ENCODE peak calls at places on chromosomes 7 and 10, in four cellular contexts. T is GM12891, B is K562, U is GM12878. M is an unnamed sample.

GRCh38 chr7:31747553-31747952 is 60.5 kb downstream of the PPP1R17 start:
- DNase-seq in B (no peak), T (no peak), U (no peak), M (no peak)

GRCh38 chr7:39582536-39582935 is 16.3 kb downstream of the YAE1 start:
- DNase-seq in U (no peak), T (no peak), B (no peak), M (no peak)

GRCh38 chr7:24981544-24981951 is 1.6 kb upstream of the OSBPL3 start:
- DNase-seq in B (no peak), T (no peak), U (no peak), M (peak)

GRCh38 chr10:1189166-1190051 is 133.2 kb downstream of the WDR37 start:
- DNase-seq in B (no peak), U (no peak), T (no peak), M (no peak)

GRCh38 chr7:105521027-105521730 is 892 bp downstream of the PUS7 start:
- DNase-seq in T (peak), B (no peak), U (no peak), M (peak)

GRCh38 chr10:73161662-73162061 is 6.1 kb downstream of the ECD start:
- DNase-seq in U (no peak), T (no peak), B (no peak), M (no peak)

GRCh38 chr7:142188846-142189245 is 69.0 kb downstream of the PRSS58 start:
- DNase-seq in U (no peak), B (no peak), T (no peak), M (no peak)

GRCh38 chr10:14748471-14748870 is 26.2 kb downstream of the FAM107B start:
- DNase-seq in T (no peak), B (no peak), U (no peak), M (no peak)

GRCh38 chr7:116500071-116500853 is 724 bp downstream of the CAV2 start:
- DNase-seq in B (no peak), T (no peak), U (no peak), M (no peak)

GRCh38 chr7:18978108-18978495 is 139.3 kb downstream of the TWIST1 start:
- DNase-seq in T (no peak), U (no peak), B (no peak), M (no peak)

GRCh38 chr10:104291439-104291951 is 22.5 kb downstream of the GSTO2 start:
- DNase-seq in B (peak), T (peak), U (peak), M (peak)

GRCh38 chr10:77604941-77605351 is 32.7 kb downstream of the KCNMA1 start:
- DNase-seq in T (no peak), U (no peak), B (no peak), M (no peak)

GRCh38 chr7:80681272-80681885 is 42.9 kb downstream of the CD36 start:
- DNase-seq in U (no peak), T (peak), B (no peak), M (no peak)

GRCh38 chr10:76784076-76784475 is 853.5 kb downstream of the KCNMA1 start:
- DNase-seq in T (no peak), B (no peak), U (no peak), M (peak)

GRCh38 chr10:18472977-18473376 is 178.4 kb downstream of the NSUN6 start:
- DNase-seq in T (no peak), B (peak), U (no peak), M (no peak)

GRCh38 chr7:98802088-98802780 is 67.6 kb downstream of the TMEM130 start:
- DNase-seq in T (peak), B (peak), U (peak), M (peak)

GRCh38 chr7:7771452-7771851 is 53.0 kb upstream of the RPA3 start:
- DNase-seq in B (no peak), U (no peak), T (no peak), M (no peak)

GRCh38 chr7:70599446-70600190 is 532.3 kb upstream of the GALNT17 start:
- DNase-seq in B (no peak), T (no peak), U (no peak), M (no peak)

GRCh38 chr10:15405319-15405718 is 34.2 kb upstream of the FAM171A1 start:
- DNase-seq in T (no peak), U (no peak), B (no peak), M (no peak)

GRCh38 chr7:73770860-73771665 is 993 bp upstream of the CLDN3 start:
- DNase-seq in T (no peak), U (no peak), B (no peak), M (no peak)

GRCh38 chr7:17946591-17946990 is 6.3 kb upstream of the SNX13 start:
- DNase-seq in B (no peak), T (no peak), U (no peak), M (no peak)

GRCh38 chr7:145534301-145534700 is 582.3 kb upstream of the CNTNAP2 start:
- DNase-seq in B (no peak), T (no peak), U (no peak), M (no peak)

GRCh38 chr7:125149151-125149550 is 219.5 kb upstream of the POT1 start:
- DNase-seq in U (no peak), B (no peak), T (no peak), M (no peak)

GRCh38 chr10:127441350-127442219 is 107.5 kb upstream of the NPS start:
- DNase-seq in B (no peak), T (no peak), U (no peak), M (no peak)

GRCh38 chr7:159019111-159019510 is 125.6 kb downstream of the VIPR2 start:
- DNase-seq in B (no peak), T (no peak), U (no peak), M (no peak)

GRCh38 chr10:119333146-119333792 is 125.9 kb downstream of the GRK5 start:
- DNase-seq in T (no peak), U (no peak), B (no peak), M (no peak)

GRCh38 chr7:64602518-64602917 is 39.6 kb upstream of the ZNF680 start:
- DNase-seq in B (no peak), U (no peak), T (no peak), M (no peak)

GRCh38 chr10:23055424-23056191 is 39.8 kb upstream of the MSRB2 start:
- DNase-seq in U (no peak), B (no peak), T (no peak), M (no peak)

GRCh38 chr10:16828731-16829175 is 11.5 kb upstream of the RSU1 start:
- DNase-seq in T (no peak), B (no peak), U (no peak), M (no peak)

GRCh38 chr10:126872768-126873167 is 32.5 kb upstream of the DOCK1 start:
- DNase-seq in T (no peak), B (no peak), U (no peak), M (no peak)

GRCh38 chr7:90690159-90690858 is 94.2 kb downstream of the CDK14 start:
- DNase-seq in T (no peak), U (no peak), B (no peak), M (no peak)

GRCh38 chr10:101780818-101781654 is 2.2 kb downstream of the NPM3 start:
- DNase-seq in T (peak), U (peak), B (peak), M (peak)

GRCh38 chr7:129617178-129617577 is 5.7 kb downstream of the NRF1 start:
- DNase-seq in U (no peak), B (no peak), T (no peak), M (peak)

GRCh38 chr10:72462261-72462660 is 107.5 kb upstream of the DNAJB12 start:
- DNase-seq in B (no peak), T (no peak), U (no peak), M (no peak)

GRCh38 chr10:113557389-113558321 is 4.8 kb downstream of the HABP2 start:
- DNase-seq in B (peak), T (no peak), U (no peak), M (no peak)

GRCh38 chr10:124974131-124974530 is 32.2 kb downstream of the ZRANB1 start:
- DNase-seq in T (no peak), U (no peak), B (no peak), M (no peak)

GRCh38 chr10:28130267-28130666 is 131.4 kb upstream of the ODAD2 start:
- DNase-seq in T (no peak), B (no peak), U (no peak), M (no peak)

DNA sequence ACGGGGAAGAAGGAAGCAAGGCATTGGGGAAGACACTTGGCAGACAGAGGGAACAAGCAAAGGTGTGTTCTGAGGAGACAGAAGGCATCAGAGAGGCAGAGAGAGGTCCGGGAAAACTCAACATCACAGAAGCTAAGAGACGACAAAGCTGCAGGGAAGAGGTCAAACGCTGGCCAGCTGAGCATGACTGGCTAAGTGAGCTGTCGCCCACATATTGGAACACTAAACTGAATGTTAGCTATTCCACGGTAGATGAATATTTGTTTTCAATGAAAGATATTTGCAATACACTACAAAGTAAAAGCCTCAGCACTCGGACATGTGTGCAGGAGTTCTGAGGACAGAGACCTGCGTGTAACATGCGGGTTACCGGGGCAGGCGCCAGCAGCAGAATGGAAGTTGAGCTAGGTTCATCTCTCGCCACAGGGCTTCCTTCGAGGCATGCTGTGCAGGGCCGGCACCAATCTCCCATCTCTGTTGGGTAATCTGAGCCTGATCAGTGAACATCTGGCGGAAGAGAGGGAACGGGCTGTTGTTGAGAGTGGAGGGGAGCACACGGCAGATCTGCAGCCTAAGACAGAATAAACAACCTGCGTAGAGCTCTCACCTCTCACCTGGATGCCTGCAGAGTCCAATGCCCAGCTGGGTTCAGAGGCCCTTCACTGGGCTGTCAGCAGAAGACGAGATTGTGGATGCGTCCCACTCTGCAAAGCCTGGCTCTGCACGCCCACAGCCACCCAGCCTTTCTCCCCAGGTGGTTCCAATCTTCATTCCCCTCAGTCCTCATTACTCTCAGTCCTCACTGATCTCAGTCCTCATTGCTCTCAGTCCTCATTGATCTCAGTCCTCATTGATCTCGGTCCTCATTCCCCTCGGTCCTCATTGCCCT is 35.9 kb downstream of the INSIG1 start:
- DNase-seq in U (no peak), T (no peak), B (no peak), M (no peak)
- TF ChIP-seq SPI1 in U (no peak), T (no peak), B (no peak), M (no peak)

GRCh38 chr7:134660242-134660785 is 13.7 kb downstream of the BPGM start:
- DNase-seq in U (no peak), T (no peak), B (peak), M (no peak)
- TF ChIP-seq SPI1 in U (no peak), T (no peak), B (no peak), M (no peak)

GRCh38 chr7:2040201-2040892 is 192.4 kb downstream of the MAD1L1 start:
- DNase-seq in T (no peak), U (no peak), B (no peak), M (no peak)

GRCh38 chr7:2037805-2038635 is 194.7 kb downstream of the MAD1L1 start:
- DNase-seq in B (no peak), T (no peak), U (peak), M (no peak)

GRCh38 chr7:2040893-2041270 is 191.9 kb downstream of the MAD1L1 start:
- DNase-seq in B (no peak), U (no peak), T (no peak), M (no peak)

GRCh38 chr7:2037301-2037804 is 195.4 kb downstream of the MAD1L1 start:
- DNase-seq in U (no peak), B (no peak), T (no peak), M (no peak)

GRCh38 chr7:2038876-2039728 is 193.6 kb downstream of the MAD1L1 start:
- DNase-seq in U (no peak), T (no peak), B (no peak), M (no peak)
- TF ChIP-seq SPI1 in U (no peak), T (no peak), B (no peak), M (no peak)

DNA sequence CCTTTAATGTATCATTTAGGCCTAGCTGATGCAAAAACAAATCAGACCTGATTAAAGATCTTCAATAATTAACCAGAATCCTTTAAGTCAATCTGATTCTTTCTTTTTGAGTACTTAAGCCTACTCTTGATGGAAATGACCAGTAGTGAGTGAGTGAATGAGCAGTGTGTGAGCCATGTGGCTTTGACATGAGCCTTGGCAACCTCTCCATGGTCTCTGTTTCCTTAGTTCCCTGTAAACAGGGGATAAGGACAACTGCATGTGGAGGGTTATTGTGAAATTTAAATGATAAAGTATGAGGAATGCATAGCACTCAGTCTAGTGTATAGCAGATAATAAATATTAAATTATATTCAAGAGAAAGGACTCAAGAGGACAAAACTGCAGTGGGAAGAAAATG is 155.2 kb downstream of the BMPER start:
- DNase-seq in T (no peak), U (no peak), B (no peak), M (no peak)
- TF ChIP-seq SPI1 in T (no peak), U (no peak), B (no peak), M (no peak)

DNA sequence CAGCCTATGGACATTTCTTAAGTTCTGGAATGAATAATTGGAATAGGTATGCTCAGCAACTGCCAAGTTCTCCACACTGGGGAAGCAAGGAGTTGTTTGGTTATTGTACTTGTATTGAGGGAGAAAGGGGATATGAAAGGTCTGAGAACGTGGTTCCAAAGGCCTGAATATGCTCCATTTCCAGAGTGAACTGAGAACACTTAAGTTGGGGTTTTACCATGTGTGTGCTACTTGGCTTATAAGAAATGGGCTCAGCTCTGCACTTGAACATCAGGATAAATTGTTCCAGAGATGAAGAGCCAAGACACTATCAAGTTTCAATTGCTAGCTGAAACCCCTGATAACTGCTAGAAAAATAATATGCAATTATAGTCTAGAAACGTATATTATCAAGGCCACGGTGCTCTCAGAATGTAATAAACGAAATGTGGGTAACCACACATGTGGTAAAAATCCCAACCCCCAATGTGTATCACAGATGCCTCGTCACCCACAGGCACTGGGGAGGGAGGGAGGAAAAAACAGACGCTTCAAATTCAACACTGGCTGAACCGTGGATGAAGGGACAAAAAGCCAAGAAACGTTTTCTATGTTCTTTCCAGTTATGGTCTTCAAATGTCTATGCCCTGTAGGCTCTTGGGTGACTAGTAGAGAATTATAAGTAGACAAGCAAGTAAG is 16.3 kb downstream of the ELMO1 start:
- DNase-seq in B (no peak), T (no peak), U (no peak), M (no peak)
- TF ChIP-seq SPI1 in B (no peak), T (peak), U (no peak), M (no peak)

DNA sequence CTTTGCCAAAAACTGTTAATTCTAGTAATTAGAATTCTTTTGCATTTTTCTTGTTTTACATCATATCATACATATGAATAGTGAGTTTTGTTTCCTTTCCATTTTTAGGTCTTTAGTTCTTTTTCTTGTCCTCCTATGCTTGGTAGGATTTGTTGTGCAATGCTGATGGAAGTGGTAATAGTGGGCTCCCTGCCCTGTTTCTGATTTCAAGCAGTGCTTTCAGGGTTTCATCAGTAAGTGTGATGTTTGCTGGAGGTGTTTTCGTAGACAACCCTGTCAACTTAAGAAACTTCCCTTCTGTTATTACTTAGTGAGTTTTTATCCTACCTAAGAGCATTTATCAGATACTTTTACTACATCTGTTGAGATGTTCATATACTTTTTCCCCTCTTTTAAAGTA is 50.5 kb downstream of the CSGALNACT2 start:
- DNase-seq in T (no peak), B (no peak), U (no peak), M (no peak)
- TF ChIP-seq SPI1 in T (no peak), B (no peak), U (no peak), M (no peak)

DNA sequence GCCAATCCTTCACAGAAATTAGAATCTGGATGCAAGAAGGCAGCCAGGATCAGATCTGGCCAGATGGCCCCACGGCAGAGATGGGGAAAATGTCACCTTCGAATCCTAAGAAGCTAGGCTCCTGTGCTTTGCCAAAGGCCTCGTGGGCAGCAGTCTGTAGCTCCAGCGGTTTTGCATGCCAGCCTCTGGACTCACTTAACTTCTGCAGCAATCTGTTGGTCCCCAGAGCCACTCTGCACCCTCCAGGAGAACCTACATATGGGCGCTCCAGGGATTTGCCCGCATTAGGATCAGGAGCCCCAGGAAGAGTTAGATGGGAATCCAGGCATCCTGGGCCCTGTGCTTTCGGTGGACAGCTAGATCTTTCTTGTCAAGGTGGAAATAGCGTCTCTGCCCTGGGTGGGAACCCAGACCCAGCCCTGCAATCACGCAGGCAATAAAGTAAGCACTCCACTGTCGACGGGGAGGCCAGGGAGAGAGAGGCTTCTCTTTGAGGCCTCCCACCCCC is 10.1 kb upstream of the HOXA13 start:
- DNase-seq in U (no peak), B (no peak), T (no peak), M (no peak)
- TF ChIP-seq SPI1 in U (no peak), B (no peak), T (no peak), M (no peak)